ENCODE peak calls at places on chromosomes 6 and 20, in four cellular contexts. A, B, I and Q are unnamed samples.

GRCh38 chr6:112298021-112298745 is 43.8 kb upstream of the LAMA4 start:
- DNase-seq in A (peak), B (peak), I (no peak), Q (no peak)

GRCh38 chr6:22049002-22049401 is 247.8 kb downstream of the PRL start:
- DNase-seq in A (peak), B (no peak), I (no peak), Q (no peak)

GRCh38 chr20:57866250-57867106 is 156.7 kb upstream of the PMEPA1 start:
- DNase-seq in A (no peak), B (no peak), I (no peak), Q (no peak)

GRCh38 chr6:127561660-127562059 is 15.3 kb upstream of the C6orf58 start:
- DNase-seq in A (peak), B (no peak), I (no peak), Q (no peak)

GRCh38 chr6:112205521-112206458 is 48.6 kb downstream of the LAMA4 start:
- DNase-seq in A (peak), B (no peak), I (peak), Q (no peak)

GRCh38 chr6:89139509-89140346 is 6.1 kb upstream of the PM20D2 start:
- DNase-seq in A (peak), B (no peak), I (no peak), Q (no peak)

GRCh38 chr6:9984607-9985006 is 430.3 kb downstream of the TFAP2A start:
- DNase-seq in A (no peak), B (no peak), I (no peak), Q (no peak)

GRCh38 chr6:139124887-139125672 is 9.8 kb upstream of the HECA start:
- DNase-seq in A (peak), B (no peak), I (peak), Q (peak)

GRCh38 chr20:16215056-16215455 is 358.2 kb downstream of the KIF16B start:
- DNase-seq in A (no peak), B (no peak), I (no peak), Q (no peak)

GRCh38 chr6:157505912-157506491 is 125.0 kb downstream of the ZDHHC14 start:
- DNase-seq in A (no peak), B (no peak), I (no peak), Q (no peak)

GRCh38 chr20:39823239-39823638 is 861.1 kb downstream of the DHX35 start:
- DNase-seq in A (peak), B (peak), I (no peak), Q (no peak)

GRCh38 chr20:48690888-48691287 is 136.9 kb downstream of the PREX1 start:
- DNase-seq in A (peak), B (no peak), I (no peak), Q (no peak)

GRCh38 chr6:109370336-109370735 is 11.9 kb downstream of the CD164 start:
- DNase-seq in A (peak), B (no peak), I (no peak), Q (no peak)

GRCh38 chr6:99458319-99458718 is 33.2 kb upstream of the PNISR start:
- DNase-seq in A (peak), B (no peak), I (peak), Q (no peak)

GRCh38 chr20:31822421-31823330 is 3.5 kb downstream of the MYLK2 start:
- DNase-seq in A (peak), B (no peak), I (peak), Q (peak)

GRCh38 chr6:155402656-155403304 is 52.9 kb downstream of the NOX3 start:
- DNase-seq in A (no peak), B (no peak), I (no peak), Q (no peak)

GRCh38 chr6:30616811-30617564 is at the start of gene PPP1R10:
- DNase-seq in A (peak), B (peak), I (peak), Q (peak)

GRCh38 chr20:2237059-2237458 is 58.7 kb upstream of the TGM3 start:
- DNase-seq in A (peak), B (peak), I (peak), Q (no peak)

GRCh38 chr6:26028212-26028752 is 58.9 kb upstream of the HFE start:
- DNase-seq in A (no peak), B (no peak), I (no peak), Q (no peak)

GRCh38 chr6:26044140-26045045 is 42.8 kb upstream of the HFE start:
- DNase-seq in A (peak), B (no peak), I (no peak), Q (peak)

GRCh38 chr6:116387374-116387773 is 16.6 kb downstream of the DSE start:
- DNase-seq in A (peak), B (no peak), I (no peak), Q (no peak)

GRCh38 chr6:139402935-139403386 is 28.5 kb upstream of the CITED2 start:
- DNase-seq in A (peak), B (peak), I (no peak), Q (no peak)

GRCh38 chr6:53328375-53328774 is 20.4 kb downstream of the ELOVL5 start:
- DNase-seq in A (no peak), B (no peak), I (no peak), Q (no peak)

GRCh38 chr6:10414766-10415592 is at the start of gene TFAP2A:
- DNase-seq in A (peak), B (no peak), I (peak), Q (no peak)

GRCh38 chr20:53187402-53187801 is 215.2 kb downstream of the TSHZ2 start:
- DNase-seq in A (peak), B (no peak), I (no peak), Q (no peak)

GRCh38 chr6:122308074-122308473 is 91.4 kb upstream of the HSF2 start:
- DNase-seq in A (no peak), B (no peak), I (no peak), Q (no peak)

GRCh38 chr6:16337280-16337975 is 99.0 kb downstream of the GMPR start:
- DNase-seq in A (peak), B (peak), I (peak), Q (peak)

GRCh38 chr6:155524249-155524651 is 68.6 kb upstream of the NOX3 start:
- DNase-seq in A (peak), B (peak), I (no peak), Q (no peak)

GRCh38 chr20:50398471-50399002 is 111.6 kb upstream of the PTPN1 start:
- DNase-seq in A (no peak), B (no peak), I (no peak), Q (no peak)

GRCh38 chr20:2640899-2641298 is 11.5 kb upstream of the NOP56 start:
- DNase-seq in A (no peak), B (no peak), I (no peak), Q (no peak)

GRCh38 chr20:17633221-17633849 is 48.7 kb downstream of the RRBP1 start:
- DNase-seq in A (no peak), B (no peak), I (no peak), Q (no peak)

GRCh38 chr6:132369526-132369925 is 31.7 kb downstream of the MOXD1 start:
- DNase-seq in A (peak), B (no peak), I (no peak), Q (no peak)

GRCh38 chr6:108200631-108201030 is 34.8 kb downstream of the NR2E1 start:
- DNase-seq in A (peak), B (no peak), I (no peak), Q (no peak)
- H3K4me3 ChIP-seq in A (no peak), B (no peak), I (no peak), Q (no peak)

GRCh38 chr6:55941713-55942112 is 66.3 kb upstream of the BMP5 start:
- DNase-seq in A (no peak), B (no peak), I (no peak), Q (no peak)
- TF ChIP-seq CTCF in A (no peak), B (peak), I (peak), Q (peak)

GRCh38 chr20:43940518-43941225 is 26.0 kb downstream of the TOX2 start:
- DNase-seq in A (no peak), B (no peak), I (no peak), Q (no peak)
- H3K4me3 ChIP-seq in A (no peak), B (no peak), I (no peak), Q (no peak)

DNA sequence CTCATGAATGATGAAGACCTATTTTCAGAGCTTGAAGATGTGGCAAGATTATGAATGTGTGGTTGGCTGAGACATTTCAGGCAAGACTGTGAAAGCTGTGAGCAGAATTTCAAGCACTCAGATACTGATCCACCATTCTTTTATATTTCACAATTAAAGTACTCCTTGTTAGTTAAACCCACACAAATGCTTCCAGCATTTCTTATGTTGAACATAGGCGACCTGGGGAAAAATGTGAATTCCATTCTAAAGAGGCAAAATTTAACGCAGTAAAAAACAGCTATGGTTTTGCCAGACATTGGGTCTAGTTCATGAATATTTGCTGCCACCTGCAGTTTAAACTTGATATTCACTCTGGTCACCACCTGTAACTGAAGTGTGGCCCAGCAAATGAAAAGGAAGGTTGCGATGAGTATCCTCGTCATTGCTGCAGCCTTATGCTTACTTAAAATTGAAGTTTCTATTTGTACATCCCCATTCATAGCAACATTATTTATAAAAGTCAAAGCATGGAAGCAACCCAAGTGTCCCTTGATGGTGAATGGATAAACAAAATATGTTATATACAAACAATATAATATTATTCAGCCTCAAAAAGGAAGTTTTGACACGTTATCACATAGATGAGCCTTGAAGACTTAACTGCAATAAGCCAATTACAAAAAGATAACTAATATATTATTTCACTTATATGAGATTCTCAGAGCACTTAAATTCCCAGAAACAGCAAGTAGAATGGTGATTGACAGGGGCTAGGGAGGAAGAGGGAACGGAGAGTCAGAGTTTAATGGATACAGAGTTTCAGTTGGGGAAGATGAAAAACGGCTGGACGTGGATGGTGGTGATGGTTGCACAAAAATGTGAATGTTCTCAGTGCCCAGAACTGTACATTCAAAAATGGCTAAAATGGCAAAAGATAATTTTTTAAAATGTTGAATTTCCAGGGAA is 32.4 kb upstream of the FAM184A start:
- DNase-seq in A (peak), B (no peak), I (peak), Q (no peak)
- TF ChIP-seq CTCF in A (peak), B (peak), I (peak), Q (peak)

GRCh38 chr20:36542019-36542488 is 735 bp downstream of the MYL9 start:
- DNase-seq in A (peak), B (no peak), I (peak), Q (no peak)
- H3K4me3 ChIP-seq in A (peak), B (peak), I (peak), Q (peak)

GRCh38 chr20:10225439-10226080 is 6.9 kb downstream of the SNAP25 start:
- DNase-seq in A (no peak), B (no peak), I (peak), Q (no peak)
- TF ChIP-seq CTCF in A (peak), B (peak), I (peak), Q (no peak)

DNA sequence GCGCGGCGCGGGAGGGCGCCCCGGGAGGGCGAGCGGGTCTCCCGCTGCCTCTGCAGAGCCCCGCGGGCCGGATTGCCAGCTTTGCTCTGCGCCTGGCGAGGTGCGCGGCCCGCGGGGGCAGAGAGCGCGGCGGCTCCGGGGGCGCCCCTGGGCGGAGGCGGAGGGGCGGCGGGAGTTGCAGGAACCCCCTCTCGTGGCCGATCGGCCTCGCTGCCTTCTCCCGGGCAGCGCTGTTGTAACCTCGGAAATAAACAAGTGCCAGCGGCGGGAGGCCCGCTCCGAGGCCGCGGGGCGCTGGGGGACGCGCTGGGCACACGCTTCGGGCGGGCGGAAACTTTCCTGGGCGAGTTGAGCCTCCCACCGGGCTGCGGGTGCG is 1.2 kb downstream of the CDH4 start:
- DNase-seq in A (peak), B (no peak), I (no peak), Q (no peak)
- H3K4me3 ChIP-seq in A (peak), B (peak), I (peak), Q (peak)

GRCh38 chr6:45563092-45563491 is 185.4 kb upstream of the SUPT3H start:
- DNase-seq in A (peak), B (no peak), I (no peak), Q (no peak)
- TF ChIP-seq CTCF in A (no peak), B (no peak), I (no peak), Q (no peak)